ENCODE peak calls at places on chromosomes 4 and X, in four cellular contexts. Q is fibroblast of lung; W is NCI-H2081; C is Jurkat, Clone E6-1. L is an unnamed sample.

GRCh38 chr4:79253168-79253567 is 72.7 kb downstream of the NAA11 start:
- DNase-seq in C (no peak), Q (no peak), W (no peak), L (no peak)

GRCh38 chr4:140213736-140214135 is 59.8 kb upstream of the MAML3 start:
- DNase-seq in C (no peak), W (no peak), Q (peak; percentile 71), L (no peak)

GRCh38 chrX:10579753-10580060 is 40.7 kb downstream of the MID1 start:
- DNase-seq in W (no peak), Q (peak; percentile 71), C (no peak), L (no peak)

GRCh38 chr4:183658362-183659028 is 490 bp downstream of the RWDD4 start:
- DNase-seq in W (no peak), C (no peak), Q (no peak), L (no peak)

GRCh38 chr4:148240241-148240640 is 202.0 kb downstream of the NR3C2 start:
- DNase-seq in W (no peak), Q (no peak), C (no peak), L (no peak)

GRCh38 chr4:163164591-163164990 is 2.1 kb downstream of the NAF1 start:
- DNase-seq in Q (peak; percentile 61), C (no peak), W (no peak), L (no peak)

GRCh38 chr4:110106946-110107325 is 91.5 kb downstream of the ELOVL6 start:
- DNase-seq in W (no peak), Q (peak; percentile 81), C (no peak), L (no peak)

GRCh38 chr4:148454835-148455234 is 12.6 kb upstream of the NR3C2 start:
- DNase-seq in W (no peak), Q (peak; percentile 6), C (no peak), L (no peak)

GRCh38 chr4:2848449-2848848 is 4.8 kb downstream of the ADD1 start:
- DNase-seq in C (no peak), W (no peak), Q (peak; percentile 58), L (no peak)

GRCh38 chrX:34810364-34810763 is 132.2 kb upstream of the FAM47B start:
- DNase-seq in W (no peak), C (peak; percentile 1), Q (peak; percentile 66), L (no peak)

GRCh38 chr4:120517966-120518365 is 404.6 kb downstream of the PRDM5 start:
- DNase-seq in Q (peak; percentile 69), W (no peak), C (peak; percentile 31), L (no peak)

GRCh38 chrX:44178271-44178670 is 165.2 kb downstream of the EFHC2 start:
- DNase-seq in C (no peak), Q (no peak), W (no peak), L (no peak)

GRCh38 chr4:37595875-37596402 is 90.2 kb downstream of the RELL1 start:
- DNase-seq in W (no peak), Q (no peak), C (no peak), L (no peak)

GRCh38 chr4:150982557-150983233 is 32.4 kb downstream of the LRBA start:
- DNase-seq in W (no peak), Q (peak; percentile 26), C (no peak), L (no peak)

GRCh38 chr4:149166886-149167285 is 648.8 kb downstream of the IQCM start:
- DNase-seq in C (no peak), Q (peak; percentile 62), W (no peak), L (no peak)

GRCh38 chr4:74331252-74331651 is 23.0 kb downstream of the EPGN start:
- DNase-seq in W (no peak), C (no peak), Q (no peak), L (no peak)

GRCh38 chrX:57227691-57228090 is 58.8 kb upstream of the FAAH2 start:
- DNase-seq in W (no peak), C (no peak), Q (no peak), L (no peak)

GRCh38 chr4:55475394-55476243 is 71.1 kb downstream of the CLOCK start:
- DNase-seq in C (no peak), W (no peak), Q (peak; percentile 88), L (no peak)

GRCh38 chr4:31360786-31361185 is 640.6 kb downstream of the PCDH7 start:
- DNase-seq in Q (peak; percentile 77), W (no peak), C (no peak), L (no peak)

GRCh38 chr4:83561381-83561780 is 25.5 kb downstream of the GPAT3 start:
- DNase-seq in Q (peak; percentile 71), C (no peak), W (no peak), L (no peak)

GRCh38 chr4:25889626-25890025 is 24.4 kb upstream of the SMIM20 start:
- DNase-seq in C (no peak), W (no peak), Q (no peak), L (no peak)

L was measured in vagina.